ENCODE peak calls at places on chromosomes 6 and 20, in nine cellular contexts. J is fibroblast of mammary gland; C is amniotic epithelial cell; U is H4; P is body of pancreas; Q is HCT116; L is CD8-positive, alpha-beta memory T cell; T is effector memory CD4-positive, alpha-beta T cell; F is iPS-NIHi11. A is an unnamed sample.

GRCh38 chr6:112244428-112244827 is 9.9 kb downstream of the LAMA4 start:
- DNase-seq in P (no peak), F (no peak), L (no peak), C (no peak), Q (no peak), J (no peak), U (no peak), T (no peak), A (no peak)

GRCh38 chr6:148521586-148521985 is 178.9 kb downstream of the SASH1 start:
- DNase-seq in P (no peak), U (no peak), T (no peak), C (peak), F (no peak), J (peak), Q (no peak), L (no peak), A (no peak)

GRCh38 chr6:15406452-15406851 is 160.6 kb downstream of the JARID2 start:
- DNase-seq in J (no peak), Q (no peak), T (no peak), U (no peak), P (no peak), F (no peak), L (no peak), C (no peak), A (no peak)

GRCh38 chr20:3277686-3278465 is 38.9 kb upstream of the SLC4A11 start:
- DNase-seq in P (no peak), T (no peak), J (no peak), L (no peak), U (no peak), C (peak), F (no peak), Q (no peak), A (no peak)

GRCh38 chr6:32081168-32081624 is 27.9 kb downstream of the TNXB start:
- DNase-seq in L (no peak), T (no peak), Q (no peak), P (peak), J (peak), F (no peak), C (peak), U (peak), A (no peak)

GRCh38 chr20:58308680-58309527 is 611 bp upstream of the RAB22A start:
- DNase-seq in L (peak), C (peak), Q (no peak), T (no peak), F (peak), U (no peak), J (peak), P (peak), A (peak)

GRCh38 chr20:63139856-63140255 is 76.1 kb downstream of the YTHDF1 start:
- DNase-seq in L (no peak), F (no peak), T (no peak), Q (no peak), P (no peak), J (no peak), U (no peak), C (no peak), A (no peak)

GRCh38 chr6:132648828-132649227 is 10.2 kb downstream of the TAAR1 start:
- DNase-seq in F (no peak), U (no peak), T (no peak), Q (no peak), L (no peak), J (no peak), C (no peak), P (no peak), A (no peak)

GRCh38 chr6:43768506-43768860 is 1.5 kb upstream of the VEGFA start:
- DNase-seq in L (no peak), U (no peak), Q (no peak), T (no peak), J (no peak), P (no peak), F (no peak), C (no peak), A (no peak)

GRCh38 chr6:135170849-135171248 is 10.3 kb upstream of the MYB start:
- DNase-seq in U (no peak), J (no peak), L (no peak), Q (no peak), F (no peak), P (no peak), T (no peak), C (peak), A (no peak)

GRCh38 chr20:51487525-51488279 is 54.8 kb downstream of the NFATC2 start:
- DNase-seq in J (peak), F (peak), P (no peak), L (no peak), T (no peak), Q (peak), C (peak), U (peak), A (no peak)

GRCh38 chr6:106116125-106116524 is 30.0 kb downstream of the PRDM1 start:
- DNase-seq in P (no peak), J (no peak), T (no peak), U (peak), L (no peak), Q (no peak), C (no peak), F (no peak), A (peak)

GRCh38 chr6:33010356-33010755 is 965 bp upstream of the HLA-DOA start:
- DNase-seq in L (no peak), F (no peak), U (no peak), J (no peak), Q (no peak), P (no peak), C (no peak), T (no peak), A (no peak)

GRCh38 chr20:53774487-53775203 is 181.0 kb upstream of the ZNF217 start:
- DNase-seq in L (no peak), Q (peak), F (no peak), J (peak), T (no peak), P (no peak), U (peak), C (peak), A (no peak)

GRCh38 chr20:13870349-13870748 is 85.5 kb downstream of the NDUFAF5 start:
- DNase-seq in U (no peak), C (no peak), T (no peak), F (no peak), J (no peak), P (no peak), Q (no peak), L (no peak), A (no peak)

GRCh38 chr20:57658447-57659130 is 38.4 kb upstream of the ZBP1 start:
- DNase-seq in J (no peak), L (no peak), Q (no peak), P (no peak), F (peak), U (no peak), C (no peak), T (no peak), A (no peak)

GRCh38 chr6:136719280-136720044 is 72.8 kb downstream of the MAP3K5 start:
- DNase-seq in C (no peak), L (no peak), F (no peak), J (no peak), U (no peak), Q (no peak), P (no peak), T (no peak), A (no peak)

GRCh38 chr20:5078399-5078958 is 41.3 kb downstream of the PCNA start:
- DNase-seq in C (peak), T (peak), P (peak), J (peak), L (peak), Q (no peak), F (no peak), U (peak), A (peak)

GRCh38 chr20:62704341-62704948 is 4.2 kb upstream of the NTSR1 start:
- DNase-seq in C (peak), Q (peak), J (peak), T (no peak), L (no peak), F (peak), P (peak), U (peak), A (peak)

GRCh38 chr6:19465760-19466159 is 371.4 kb upstream of the ID4 start:
- DNase-seq in Q (no peak), P (no peak), U (peak), T (no peak), F (no peak), C (no peak), L (no peak), J (peak), A (no peak)

GRCh38 chr20:35680464-35681183 is 15.9 kb upstream of the CPNE1 start:
- DNase-seq in U (no peak), P (no peak), J (no peak), T (no peak), L (no peak), C (no peak), Q (no peak), F (no peak), A (no peak)

GRCh38 chr20:10846831-10847230 is 173.0 kb upstream of the JAG1 start:
- DNase-seq in U (no peak), Q (no peak), T (no peak), J (peak), P (no peak), L (no peak), F (no peak), C (no peak), A (no peak)

GRCh38 chr6:2396856-2397640 is 151.6 kb upstream of the GMDS start:
- DNase-seq in U (peak), T (no peak), L (no peak), C (no peak), Q (no peak), J (peak), F (no peak), P (no peak), A (no peak)

GRCh38 chr6:51108563-51109234 is 290.0 kb downstream of the TFAP2B start:
- DNase-seq in J (peak), T (no peak), U (peak), C (no peak), P (no peak), Q (no peak), L (no peak), F (no peak), A (no peak)

GRCh38 chr6:118725944-118726343 is 74.6 kb upstream of the CEP85L start:
- DNase-seq in F (no peak), T (peak), Q (no peak), L (peak), U (no peak), P (no peak), J (no peak), C (no peak), A (no peak)

GRCh38 chr20:22312744-22313346 is 271.5 kb downstream of the FOXA2 start:
- DNase-seq in U (peak), T (no peak), C (peak), Q (peak), J (peak), F (peak), P (peak), L (no peak), A (no peak)

GRCh38 chr20:40690836-40691565 is 2.0 kb upstream of the MAFB start:
- DNase-seq in P (no peak), C (no peak), F (no peak), Q (no peak), U (no peak), J (no peak), T (no peak), L (no peak), A (no peak)

GRCh38 chr6:140985679-140986275 is 1146.9 kb upstream of the GJE1 start:
- DNase-seq in L (no peak), J (no peak), T (no peak), Q (no peak), F (no peak), P (no peak), C (peak), U (no peak), A (no peak)

GRCh38 chr6:84346372-84346771 is 118.9 kb upstream of the CEP162 start:
- DNase-seq in L (no peak), C (no peak), T (no peak), U (no peak), F (no peak), P (no peak), J (peak), Q (no peak), A (no peak)

GRCh38 chr6:37595859-37596258 is 96.2 kb upstream of the CCDC167 start:
- DNase-seq in P (no peak), J (no peak), U (no peak), L (no peak), T (no peak), F (no peak), Q (no peak), C (no peak), A (no peak)

GRCh38 chr6:139508576-139508975 is 134.1 kb upstream of the CITED2 start:
- DNase-seq in F (no peak), J (no peak), L (no peak), Q (no peak), P (no peak), C (no peak), T (no peak), U (no peak), A (no peak)

GRCh38 chr6:164098857-164099534 is 684.5 kb downstream of the QKI start:
- DNase-seq in C (no peak), P (peak), J (peak), Q (no peak), L (no peak), F (no peak), U (no peak), T (no peak), A (no peak)

GRCh38 chr6:34146021-34146782 is at the start of gene GRM4:
- DNase-seq in J (no peak), P (no peak), L (no peak), T (no peak), C (no peak), U (no peak), F (no peak), Q (no peak), A (no peak)

GRCh38 chr20:31522756-31523155 is 8.5 kb downstream of the HM13 start:
- DNase-seq in J (no peak), L (no peak), C (no peak), F (no peak), U (no peak), P (no peak), Q (no peak), T (no peak), A (no peak)

GRCh38 chr6:3569817-3570216 is 113.0 kb upstream of the SLC22A23 start:
- DNase-seq in C (no peak), L (no peak), T (no peak), F (no peak), U (no peak), Q (no peak), J (no peak), P (no peak), A (no peak)

GRCh38 chr6:16721977-16722376 is 39.3 kb downstream of the ATXN1 start:
- DNase-seq in J (no peak), C (no peak), U (no peak), L (no peak), P (no peak), Q (no peak), T (no peak), F (no peak), A (no peak)

GRCh38 chr6:106247733-106248132 is 77.8 kb downstream of the ATG5 start:
- DNase-seq in P (no peak), F (no peak), T (no peak), J (no peak), Q (no peak), C (no peak), U (no peak), L (no peak), A (no peak)

GRCh38 chr6:16635810-16636602 is 125.3 kb downstream of the ATXN1 start:
- DNase-seq in U (peak), Q (peak), J (peak), C (peak), P (peak), T (no peak), F (peak), L (no peak), A (no peak)

A was measured in C1 segment of cervical spinal cord.